ENCODE peak calls at places on chromosomes 2 and 18, in five cellular contexts. P, N, K, F and Q are unnamed samples.

GRCh38 chr2:7146151-7146550 is 228.9 kb downstream of the RNF144A start:
- DNase-seq in N (no peak), K (no peak), P (no peak), F (no peak), Q (no peak)

GRCh38 chr2:110149330-110150220 is 34.0 kb upstream of the MALL start:
- DNase-seq in N (no peak), P (no peak), K (no peak), F (no peak), Q (peak)

GRCh38 chr2:33602216-33602830 is 3.2 kb upstream of the FAM98A start:
- DNase-seq in P (no peak), K (no peak), F (no peak), N (no peak), Q (peak)

GRCh38 chr2:30332791-30333453 is 101.6 kb downstream of the LBH start:
- DNase-seq in F (no peak), K (no peak), P (no peak), N (no peak), Q (no peak)

GRCh38 chr2:127150996-127151395 is 44.0 kb upstream of the BIN1 start:
- DNase-seq in N (no peak), P (no peak), F (no peak), K (no peak), Q (no peak)

GRCh38 chr2:27298391-27299080 is 9.7 kb downstream of the UCN start:
- DNase-seq in P (no peak), K (no peak), N (no peak), F (no peak), Q (no peak)

GRCh38 chr18:3132700-3133099 is 87.1 kb downstream of the MYOM1 start:
- DNase-seq in F (no peak), K (no peak), N (no peak), P (no peak), Q (no peak)

GRCh38 chr2:14420851-14421250 is 211.7 kb upstream of the LRATD1 start:
- DNase-seq in N (no peak), P (no peak), K (no peak), F (no peak), Q (peak)

GRCh38 chr2:58571181-58571852 is 330.2 kb upstream of the FANCL start:
- DNase-seq in F (peak), P (peak), N (no peak), K (peak), Q (peak)

GRCh38 chr2:16666453-16666801 is 793 bp upstream of the CYRIA start:
- DNase-seq in K (no peak), F (no peak), N (no peak), P (no peak), Q (no peak)

GRCh38 chr2:18722101-18722500 is 132.7 kb upstream of the NT5C1B start:
- DNase-seq in N (no peak), F (no peak), P (no peak), K (no peak), Q (no peak)

GRCh38 chr2:159455330-159455918 is 160.9 kb downstream of the BAZ2B start:
- DNase-seq in P (no peak), K (no peak), N (no peak), F (no peak), Q (no peak)

GRCh38 chr2:141513853-141514252 is 617.0 kb downstream of the LRP1B start:
- DNase-seq in K (no peak), F (no peak), N (no peak), P (no peak), Q (no peak)

GRCh38 chr2:39304200-39304599 is 60.4 kb upstream of the CDKL4 start:
- DNase-seq in N (no peak), K (no peak), F (no peak), P (no peak), Q (no peak)

GRCh38 chr2:161332568-161332967 is 24.3 kb downstream of the PSMD14 start:
- DNase-seq in F (no peak), K (no peak), N (no peak), P (no peak), Q (no peak)

GRCh38 chr2:68721482-68722071 is 13.0 kb upstream of the ARHGAP25 start:
- DNase-seq in P (peak), K (no peak), N (no peak), F (no peak), Q (no peak)

GRCh38 chr18:46318356-46318755 is 214.2 kb downstream of the HAUS1 start:
- DNase-seq in K (no peak), N (no peak), P (no peak), F (no peak), Q (no peak)

GRCh38 chr18:39350916-39351315 is 1785.3 kb upstream of the CELF4 start:
- DNase-seq in N (no peak), P (no peak), F (no peak), K (no peak), Q (no peak)

GRCh38 chr2:168770796-168771195 is 31.6 kb upstream of the NOSTRIN start:
- DNase-seq in K (no peak), N (no peak), F (no peak), P (no peak), Q (no peak)

GRCh38 chr2:36734304-36734703 is 37.8 kb downstream of the VIT start:
- DNase-seq in F (no peak), K (no peak), N (no peak), P (no peak), Q (no peak)

GRCh38 chr18:7879717-7880116 is 312.6 kb downstream of the PTPRM start:
- DNase-seq in F (no peak), P (no peak), N (no peak), K (no peak), Q (peak)

GRCh38 chr18:73118121-73118816 is 250.5 kb upstream of the NETO1 start:
- DNase-seq in N (no peak), K (no peak), P (no peak), F (no peak), Q (peak)

GRCh38 chr2:158990397-158991209 is 22.2 kb downstream of the TANC1 start:
- DNase-seq in N (no peak), K (no peak), P (no peak), F (no peak), Q (peak)

GRCh38 chr2:40439473-40439872 is 12.4 kb downstream of the SLC8A1 start:
- DNase-seq in F (no peak), K (no peak), N (no peak), P (no peak), Q (peak)

GRCh38 chr18:28457784-28458183 is 280.9 kb upstream of the CDH2 start:
- DNase-seq in N (no peak), P (no peak), F (no peak), K (no peak), Q (no peak)

GRCh38 chr2:10124538-10125045 is 2.1 kb downstream of the RRM2 start:
- DNase-seq in F (peak), K (peak), N (no peak), P (no peak), Q (peak)

GRCh38 chr2:71067567-71068217 is 756 bp upstream of the NAGK start:
- DNase-seq in K (no peak), P (no peak), F (peak), N (no peak), Q (no peak)

DNA sequence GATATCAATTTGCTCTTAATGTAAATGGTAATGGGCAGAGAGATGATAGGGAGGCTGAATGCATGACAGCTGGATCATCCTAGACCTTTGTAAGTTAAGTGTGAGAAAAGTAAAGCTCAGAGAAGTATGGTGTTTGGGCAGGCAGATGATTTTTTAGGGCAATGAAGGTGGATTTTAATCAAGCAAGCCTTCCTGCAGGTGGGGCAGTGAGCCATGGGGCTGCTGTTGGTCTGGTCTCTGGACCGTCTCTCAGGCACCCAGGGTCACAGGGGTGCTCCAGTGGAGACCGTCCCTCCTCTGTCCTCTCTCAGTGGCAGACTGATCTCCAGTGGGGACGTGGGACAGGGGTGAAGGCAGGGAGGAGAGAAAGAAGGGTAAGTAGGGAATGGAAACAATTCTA is 69.8 kb upstream of the STK17B start:
- DNase-seq in P (no peak), F (no peak), N (no peak), K (no peak), Q (no peak)
- TF ChIP-seq CTCF in P (no peak), F (no peak), N (no peak), K (no peak), Q (no peak)

GRCh38 chr18:48028081-48028480 is 97.6 kb upstream of the SMAD2 start:
- DNase-seq in P (no peak), F (no peak), K (no peak), N (no peak), Q (no peak)
- TF ChIP-seq CTCF in P (peak), F (no peak), K (no peak), N (no peak), Q (peak)

DNA sequence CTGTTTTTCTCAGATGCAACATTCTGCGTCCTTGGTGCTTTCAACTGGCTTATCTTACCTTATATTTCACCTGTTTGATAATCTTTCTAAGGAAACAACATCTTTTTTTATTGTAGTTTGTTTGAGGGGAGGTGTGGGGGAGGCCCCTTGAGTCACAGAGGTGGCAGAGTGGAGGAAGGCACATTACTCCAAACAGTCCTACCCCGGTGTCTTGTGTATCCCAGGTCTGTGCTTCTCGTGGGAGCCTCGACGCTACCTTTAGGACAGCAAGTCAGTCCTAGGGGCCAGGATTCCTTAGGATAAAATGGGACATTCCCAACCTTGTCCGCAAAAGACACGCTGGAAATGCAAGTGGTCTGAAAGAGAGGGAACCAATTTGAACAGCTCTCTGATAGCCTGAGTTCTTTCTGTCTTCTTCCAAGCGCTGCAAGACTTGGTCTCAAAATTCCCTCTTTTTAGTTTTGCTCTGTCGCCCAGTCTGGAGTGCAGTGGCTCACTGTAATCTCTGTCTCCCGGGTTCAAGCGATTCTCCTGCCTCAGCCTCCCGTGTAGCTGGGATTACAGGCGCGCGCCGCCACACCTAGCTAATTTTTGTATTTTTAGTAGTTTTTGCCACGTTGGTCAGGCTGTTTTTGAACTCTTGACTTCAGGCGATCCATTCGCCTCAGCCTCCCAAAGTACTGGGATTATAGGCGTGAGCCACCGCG is 4.0 kb downstream of the GATA6 start:
- DNase-seq in F (no peak), K (no peak), N (no peak), P (no peak), Q (no peak)
- TF ChIP-seq CTCF in F (no peak), K (no peak), N (no peak), P (no peak), Q (no peak)

DNA sequence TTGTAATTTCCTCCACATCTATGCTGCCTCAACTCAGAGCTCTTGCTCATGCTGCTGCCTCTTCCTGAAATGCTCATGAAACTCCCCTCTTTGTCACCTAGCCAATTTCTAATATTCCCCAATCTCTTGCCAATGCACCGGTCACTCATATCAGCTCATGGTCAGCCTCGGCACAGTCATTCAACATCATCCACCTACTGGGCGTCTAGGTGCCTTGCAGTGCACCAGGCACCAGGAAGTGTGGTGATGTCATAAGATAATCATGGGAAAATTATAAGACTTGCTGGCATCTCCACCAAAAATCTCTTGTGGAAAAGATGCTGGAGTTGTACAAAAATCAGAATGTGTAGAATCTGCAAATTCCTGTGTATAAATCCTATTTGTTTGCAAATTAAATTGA is 52.6 kb upstream of the RAB27B start:
- DNase-seq in P (no peak), F (peak), K (no peak), N (no peak), Q (peak)
- TF ChIP-seq CTCF in P (peak), F (peak), K (no peak), N (no peak), Q (peak)

GRCh38 chr2:238152811-238153688 is 5.7 kb upstream of the ERFE start:
- DNase-seq in N (no peak), K (no peak), P (no peak), F (no peak), Q (no peak)
- TF ChIP-seq CTCF in N (no peak), K (no peak), P (no peak), F (no peak), Q (peak)

GRCh38 chr2:65387017-65387416 is 45.4 kb downstream of the SPRED2 start:
- DNase-seq in K (no peak), F (no peak), N (no peak), P (no peak), Q (no peak)
- TF ChIP-seq CTCF in K (no peak), F (no peak), N (no peak), P (no peak), Q (peak)

DNA sequence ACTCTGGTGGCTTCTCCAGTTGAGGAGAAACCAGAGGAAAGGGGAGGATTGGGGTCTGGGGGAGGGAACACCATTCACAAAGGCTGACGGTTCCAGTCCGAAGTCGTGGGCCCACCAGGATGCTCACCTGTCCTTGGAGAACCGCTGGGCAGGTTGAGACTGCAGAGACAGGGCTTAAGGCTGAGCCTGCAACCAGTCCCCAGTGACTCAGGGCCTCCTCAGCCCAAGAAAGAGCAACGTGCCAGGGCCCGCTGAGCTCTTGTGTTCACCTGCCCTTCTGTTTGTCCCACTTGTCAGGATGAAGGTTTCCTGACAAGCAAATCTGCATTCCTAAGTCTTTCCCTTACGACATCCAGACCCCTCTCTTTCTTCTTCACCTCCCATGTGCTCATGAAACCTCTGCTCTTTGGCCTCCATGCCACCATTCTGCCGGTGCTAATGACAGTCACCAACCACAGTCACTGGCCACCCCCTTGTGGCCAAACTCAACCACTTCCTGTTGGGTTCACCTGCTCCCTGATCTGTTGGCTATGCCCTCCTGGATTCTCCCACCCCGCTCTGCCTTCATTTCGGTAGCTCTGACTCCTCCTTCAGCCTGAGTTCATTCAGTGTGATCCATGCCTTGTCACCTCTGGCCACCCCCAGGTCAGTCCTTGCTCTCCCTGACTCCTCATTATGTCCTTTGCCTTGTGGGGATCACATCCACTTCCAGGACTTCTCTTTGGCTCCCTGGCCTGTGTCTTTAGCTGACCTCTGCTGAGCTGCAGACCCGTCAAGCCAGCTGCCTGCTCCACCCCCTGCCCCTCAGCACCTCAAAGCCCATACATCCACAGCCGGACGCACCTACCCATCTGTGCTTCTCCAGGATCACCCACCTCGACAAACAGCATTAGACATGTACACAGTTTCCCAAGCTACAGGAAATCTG is 17.6 kb downstream of the EMX1 start:
- DNase-seq in P (no peak), N (no peak), K (no peak), F (peak), Q (peak)
- TF ChIP-seq CTCF in P (no peak), N (peak), K (no peak), F (peak), Q (peak)

GRCh38 chr2:163644238-163644637 is 91.6 kb downstream of the FIGN start:
- DNase-seq in F (no peak), K (no peak), N (no peak), P (no peak), Q (no peak)
- TF ChIP-seq CTCF in F (no peak), K (no peak), N (peak), P (no peak), Q (no peak)

GRCh38 chr2:241872313-241872642 is 2.7 kb downstream of the RTP5 start:
- DNase-seq in N (no peak), K (no peak), P (no peak), F (no peak), Q (no peak)
- TF ChIP-seq CTCF in N (no peak), K (no peak), P (no peak), F (no peak), Q (no peak)

DNA sequence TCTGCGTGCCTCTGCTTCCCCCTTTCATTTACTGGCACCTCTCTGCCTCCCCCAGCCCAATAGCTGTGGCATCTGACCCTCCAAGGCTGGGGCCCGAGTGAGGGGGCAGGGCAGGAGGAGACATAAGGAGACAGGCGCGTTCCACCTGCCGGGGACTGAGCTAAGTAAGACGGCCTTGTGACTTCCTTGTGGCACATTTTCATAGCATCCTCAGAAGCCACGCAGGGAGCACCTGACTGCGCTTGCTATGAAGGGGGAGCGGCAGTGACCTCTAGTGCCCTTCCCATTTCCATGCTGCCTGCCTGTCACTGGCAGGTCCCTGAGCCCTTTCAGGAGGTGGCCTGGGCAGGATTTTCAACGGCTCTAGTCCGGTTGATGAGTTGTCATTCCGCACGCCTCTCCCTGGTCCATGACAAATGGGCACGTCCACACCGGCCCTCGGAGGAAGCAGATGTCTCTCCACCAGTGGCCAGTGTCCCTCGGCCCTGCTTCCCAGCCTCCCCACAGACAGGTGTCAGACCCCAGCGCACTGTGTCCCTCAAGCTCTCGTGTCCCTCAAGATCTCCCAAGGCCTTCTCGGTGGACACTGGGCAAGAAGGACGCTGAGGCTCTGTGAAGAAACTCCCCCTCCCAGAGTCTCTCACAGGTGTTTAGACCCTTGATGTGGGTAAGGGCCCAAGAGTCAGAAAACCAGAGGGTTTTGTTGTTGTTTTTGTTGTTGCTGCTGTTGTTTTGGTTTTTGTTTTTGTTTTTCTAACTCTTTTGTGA is 42.7 kb downstream of the CYP26B1 start:
- DNase-seq in K (no peak), P (no peak), N (no peak), F (no peak), Q (no peak)
- TF ChIP-seq CTCF in K (no peak), P (no peak), N (no peak), F (no peak), Q (no peak)